ENCODE peak calls at places on chromosomes 1 and 21, in eight cellular contexts. One of them, this sample, is unnamed. For H3K4me1, the result is how much of the 10 kb centered on the place peaks cover.

GRCh38 chr1:218494449-218494852 is 149.3 kb downstream of the TGFB2 start:
- DNase-seq in IMR-90: no peak
- DNase-seq in MM.1S: peak
- DNase-seq in Karpas-422: no peak
- DNase-seq in aorta: no peak
- DNase-seq in A673: no peak
- DNase-seq in CD4-positive, alpha-beta memory T cell: no peak
- DNase-seq in esophagus muscularis mucosa: no peak
- DNase-seq in this sample: no peak

GRCh38 chr1:228006034-228006792 is 585 bp upstream of the WNT3A start:
- DNase-seq in IMR-90: no peak
- DNase-seq in MM.1S: no peak
- DNase-seq in Karpas-422: no peak
- DNase-seq in aorta: peak
- DNase-seq in A673: no peak
- DNase-seq in CD4-positive, alpha-beta memory T cell: no peak
- DNase-seq in esophagus muscularis mucosa: peak
- DNase-seq in this sample: no peak

GRCh38 chr1:230291731-230292620 is 134.2 kb downstream of the PGBD5 start:
- DNase-seq in IMR-90: no peak
- DNase-seq in MM.1S: no peak
- DNase-seq in Karpas-422: no peak
- DNase-seq in aorta: peak
- DNase-seq in A673: no peak
- DNase-seq in CD4-positive, alpha-beta memory T cell: no peak
- DNase-seq in esophagus muscularis mucosa: no peak
- DNase-seq in this sample: peak

GRCh38 chr1:223504741-223505140 is 111.5 kb downstream of the CCDC185 start:
- DNase-seq in IMR-90: peak
- DNase-seq in MM.1S: no peak
- DNase-seq in Karpas-422: no peak
- DNase-seq in aorta: no peak
- DNase-seq in A673: peak
- DNase-seq in CD4-positive, alpha-beta memory T cell: no peak
- DNase-seq in esophagus muscularis mucosa: no peak
- DNase-seq in this sample: no peak

GRCh38 chr1:165595561-165595960 is 35.5 kb upstream of the MGST3 start:
- DNase-seq in IMR-90: peak
- DNase-seq in MM.1S: no peak
- DNase-seq in Karpas-422: no peak
- DNase-seq in aorta: no peak
- DNase-seq in A673: no peak
- DNase-seq in CD4-positive, alpha-beta memory T cell: no peak
- DNase-seq in esophagus muscularis mucosa: no peak
- DNase-seq in this sample: no peak

GRCh38 chr21:24436236-24436635 is 1171.0 kb downstream of the MRPL39 start:
- DNase-seq in IMR-90: no peak
- DNase-seq in MM.1S: peak
- DNase-seq in Karpas-422: no peak
- DNase-seq in aorta: no peak
- DNase-seq in A673: no peak
- DNase-seq in CD4-positive, alpha-beta memory T cell: no peak
- DNase-seq in esophagus muscularis mucosa: no peak
- DNase-seq in this sample: no peak

GRCh38 chr1:235809949-235810348 is 56.8 kb downstream of the LYST start:
- DNase-seq in IMR-90: peak
- DNase-seq in MM.1S: no peak
- DNase-seq in Karpas-422: no peak
- DNase-seq in aorta: no peak
- DNase-seq in A673: no peak
- DNase-seq in CD4-positive, alpha-beta memory T cell: no peak
- DNase-seq in esophagus muscularis mucosa: no peak
- DNase-seq in this sample: no peak

GRCh38 chr1:143689781-143690180 is 282.0 kb downstream of the FAM72C start:
- DNase-seq in IMR-90: no peak
- DNase-seq in MM.1S: no peak
- DNase-seq in Karpas-422: no peak
- DNase-seq in aorta: no peak
- DNase-seq in A673: no peak
- DNase-seq in CD4-positive, alpha-beta memory T cell: no peak
- DNase-seq in esophagus muscularis mucosa: no peak
- DNase-seq in this sample: no peak

GRCh38 chr1:16716691-16717173 is 23.6 kb upstream of the RNU1-4 start:
- DNase-seq in IMR-90: no peak
- DNase-seq in MM.1S: no peak
- DNase-seq in Karpas-422: peak
- DNase-seq in aorta: peak
- DNase-seq in A673: no peak
- DNase-seq in CD4-positive, alpha-beta memory T cell: no peak
- DNase-seq in esophagus muscularis mucosa: peak
- DNase-seq in this sample: peak

GRCh38 chr1:226820935-226821718 is 49.3 kb upstream of the PSEN2 start:
- DNase-seq in IMR-90: peak
- DNase-seq in MM.1S: no peak
- DNase-seq in Karpas-422: no peak
- DNase-seq in aorta: peak
- DNase-seq in A673: no peak
- DNase-seq in CD4-positive, alpha-beta memory T cell: no peak
- DNase-seq in esophagus muscularis mucosa: peak
- DNase-seq in this sample: no peak

GRCh38 chr1:58848818-58849411 is 65.1 kb upstream of the JUN start:
- DNase-seq in IMR-90: peak
- DNase-seq in MM.1S: no peak
- DNase-seq in Karpas-422: no peak
- DNase-seq in aorta: peak
- DNase-seq in A673: peak
- DNase-seq in CD4-positive, alpha-beta memory T cell: no peak
- DNase-seq in esophagus muscularis mucosa: no peak
- DNase-seq in this sample: peak

GRCh38 chr1:202150607-202151006 is 6.1 kb upstream of the ARL8A start:
- DNase-seq in IMR-90: no peak
- DNase-seq in MM.1S: no peak
- DNase-seq in Karpas-422: no peak
- DNase-seq in aorta: no peak
- DNase-seq in A673: no peak
- DNase-seq in CD4-positive, alpha-beta memory T cell: no peak
- DNase-seq in esophagus muscularis mucosa: no peak
- DNase-seq in this sample: no peak

GRCh38 chr1:156308078-156308477 is 9.0 kb upstream of the VHLL start:
- DNase-seq in IMR-90: peak
- DNase-seq in MM.1S: no peak
- DNase-seq in Karpas-422: no peak
- DNase-seq in aorta: no peak
- DNase-seq in A673: no peak
- DNase-seq in CD4-positive, alpha-beta memory T cell: no peak
- DNase-seq in esophagus muscularis mucosa: no peak
- DNase-seq in this sample: no peak

GRCh38 chr1:43981135-43981491 is 2.1 kb downstream of the B4GALT2 start:
- DNase-seq in IMR-90: no peak
- DNase-seq in MM.1S: no peak
- DNase-seq in Karpas-422: no peak
- DNase-seq in aorta: peak
- DNase-seq in A673: no peak
- DNase-seq in CD4-positive, alpha-beta memory T cell: no peak
- DNase-seq in esophagus muscularis mucosa: no peak
- DNase-seq in this sample: no peak

GRCh38 chr1:64516301-64516700 is 46.4 kb downstream of the CACHD1 start:
- DNase-seq in IMR-90: no peak
- DNase-seq in MM.1S: no peak
- DNase-seq in Karpas-422: no peak
- DNase-seq in aorta: no peak
- DNase-seq in A673: no peak
- DNase-seq in CD4-positive, alpha-beta memory T cell: no peak
- DNase-seq in esophagus muscularis mucosa: no peak
- DNase-seq in this sample: no peak

GRCh38 chr1:147504801-147505303 is 36.4 kb upstream of the BCL9 start:
- DNase-seq in IMR-90: peak
- DNase-seq in MM.1S: no peak
- DNase-seq in Karpas-422: no peak
- DNase-seq in aorta: no peak
- DNase-seq in A673: peak
- DNase-seq in CD4-positive, alpha-beta memory T cell: no peak
- DNase-seq in esophagus muscularis mucosa: no peak
- DNase-seq in this sample: no peak

GRCh38 chr1:43302226-43302625 is 1.4 kb downstream of the TIE1 start:
- DNase-seq in IMR-90: no peak
- DNase-seq in MM.1S: no peak
- DNase-seq in Karpas-422: no peak
- DNase-seq in aorta: no peak
- DNase-seq in A673: no peak
- DNase-seq in CD4-positive, alpha-beta memory T cell: no peak
- DNase-seq in esophagus muscularis mucosa: no peak
- DNase-seq in this sample: no peak

GRCh38 chr1:151905070-151905442 is 4.3 kb downstream of the THEM4 start:
- DNase-seq in IMR-90: no peak
- DNase-seq in MM.1S: no peak
- DNase-seq in Karpas-422: no peak
- DNase-seq in aorta: no peak
- DNase-seq in A673: no peak
- DNase-seq in CD4-positive, alpha-beta memory T cell: peak
- DNase-seq in esophagus muscularis mucosa: no peak
- DNase-seq in this sample: no peak

GRCh38 chr21:32921632-32922230 is 104.0 kb upstream of the OLIG2 start:
- DNase-seq in IMR-90: peak
- DNase-seq in MM.1S: peak
- DNase-seq in Karpas-422: peak
- DNase-seq in aorta: no peak
- DNase-seq in A673: peak
- DNase-seq in CD4-positive, alpha-beta memory T cell: peak
- DNase-seq in esophagus muscularis mucosa: no peak
- DNase-seq in this sample: peak

GRCh38 chr1:182357177-182357576 is 34.4 kb downstream of the GLUL start:
- DNase-seq in IMR-90: no peak
- DNase-seq in MM.1S: no peak
- DNase-seq in Karpas-422: no peak
- DNase-seq in aorta: no peak
- DNase-seq in A673: no peak
- DNase-seq in CD4-positive, alpha-beta memory T cell: no peak
- DNase-seq in esophagus muscularis mucosa: no peak
- DNase-seq in this sample: no peak

GRCh38 chr1:41917835-41918449 is 780 bp downstream of the HIVEP3 start:
- DNase-seq in IMR-90: peak
- DNase-seq in MM.1S: peak
- DNase-seq in Karpas-422: no peak
- DNase-seq in aorta: no peak
- DNase-seq in A673: peak
- DNase-seq in CD4-positive, alpha-beta memory T cell: peak
- DNase-seq in esophagus muscularis mucosa: peak
- DNase-seq in this sample: peak

GRCh38 chr1:175072131-175072941 is 4.7 kb downstream of the TNN start:
- DNase-seq in IMR-90: peak
- DNase-seq in MM.1S: peak
- DNase-seq in Karpas-422: no peak
- DNase-seq in aorta: no peak
- DNase-seq in A673: peak
- DNase-seq in CD4-positive, alpha-beta memory T cell: no peak
- DNase-seq in esophagus muscularis mucosa: peak
- DNase-seq in this sample: no peak

GRCh38 chr21:37658121-37658993 is 257.9 kb downstream of the KCNJ6 start:
- DNase-seq in IMR-90: no peak
- DNase-seq in MM.1S: no peak
- DNase-seq in Karpas-422: no peak
- DNase-seq in aorta: no peak
- DNase-seq in A673: no peak
- DNase-seq in CD4-positive, alpha-beta memory T cell: no peak
- DNase-seq in esophagus muscularis mucosa: no peak
- DNase-seq in this sample: no peak
- H3K27ac ChIP-seq in IMR-90: no peak
- H3K27ac ChIP-seq in MM.1S: no peak
- H3K27ac ChIP-seq in Karpas-422: no peak
- H3K27ac ChIP-seq in aorta: no peak
- H3K27ac ChIP-seq in A673: no peak
- H3K27ac ChIP-seq in CD4-positive, alpha-beta memory T cell: no peak
- H3K27ac ChIP-seq in esophagus muscularis mucosa: peak
- H3K27ac ChIP-seq in this sample: peak

DNA sequence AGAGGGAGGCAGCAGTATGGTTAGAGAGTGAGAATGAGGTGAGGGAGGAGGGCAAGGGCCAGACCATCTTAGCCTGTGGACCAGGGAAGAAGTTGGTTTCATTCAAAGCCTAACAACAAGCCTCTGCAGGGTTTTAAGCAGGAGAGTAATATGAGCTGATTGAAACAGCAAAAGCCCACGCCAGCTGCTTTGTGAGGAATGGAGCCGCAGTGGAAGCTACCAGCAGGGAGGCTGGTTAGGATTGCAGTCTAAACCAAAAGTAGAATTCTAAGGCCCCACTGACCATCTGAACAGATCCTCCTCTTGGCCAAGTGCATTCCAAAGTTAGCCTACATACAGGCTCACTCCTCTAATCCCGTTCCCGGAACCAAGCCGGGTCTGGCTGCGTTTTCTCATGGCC is 44.8 kb downstream of the OLFML3 start:
- DNase-seq in IMR-90: no peak
- DNase-seq in MM.1S: no peak
- DNase-seq in Karpas-422: no peak
- DNase-seq in aorta: no peak
- DNase-seq in A673: peak
- DNase-seq in CD4-positive, alpha-beta memory T cell: no peak
- DNase-seq in esophagus muscularis mucosa: no peak
- DNase-seq in this sample: no peak
- H3K4me1 ChIP-seq in IMR-90: under half
- H3K4me1 ChIP-seq in MM.1S: under half
- H3K4me1 ChIP-seq in Karpas-422: under half
- H3K4me1 ChIP-seq in aorta: under half
- H3K4me1 ChIP-seq in A673: under half
- H3K4me1 ChIP-seq in CD4-positive, alpha-beta memory T cell: under half
- H3K4me1 ChIP-seq in esophagus muscularis mucosa: under half
- H3K4me1 ChIP-seq in this sample: under half

GRCh38 chr1:178599087-178599486 is 86.2 kb downstream of the TEX35 start:
- DNase-seq in IMR-90: no peak
- DNase-seq in MM.1S: no peak
- DNase-seq in Karpas-422: peak
- DNase-seq in aorta: no peak
- DNase-seq in A673: no peak
- DNase-seq in CD4-positive, alpha-beta memory T cell: no peak
- DNase-seq in esophagus muscularis mucosa: no peak
- DNase-seq in this sample: no peak

GRCh38 chr1:178587975-178588374 is 75.1 kb downstream of the TEX35 start:
- DNase-seq in IMR-90: no peak
- DNase-seq in MM.1S: no peak
- DNase-seq in Karpas-422: no peak
- DNase-seq in aorta: no peak
- DNase-seq in A673: no peak
- DNase-seq in CD4-positive, alpha-beta memory T cell: no peak
- DNase-seq in esophagus muscularis mucosa: no peak
- DNase-seq in this sample: no peak

GRCh38 chr1:178594133-178594532 is 81.2 kb downstream of the TEX35 start:
- DNase-seq in IMR-90: no peak
- DNase-seq in MM.1S: no peak
- DNase-seq in Karpas-422: no peak
- DNase-seq in aorta: no peak
- DNase-seq in A673: no peak
- DNase-seq in CD4-positive, alpha-beta memory T cell: no peak
- DNase-seq in esophagus muscularis mucosa: no peak
- DNase-seq in this sample: no peak

GRCh38 chr1:178593526-178593925 is 80.6 kb downstream of the TEX35 start:
- DNase-seq in IMR-90: no peak
- DNase-seq in MM.1S: no peak
- DNase-seq in Karpas-422: no peak
- DNase-seq in aorta: no peak
- DNase-seq in A673: no peak
- DNase-seq in CD4-positive, alpha-beta memory T cell: no peak
- DNase-seq in esophagus muscularis mucosa: no peak
- DNase-seq in this sample: no peak
- H3K4me3 ChIP-seq in IMR-90: no peak
- H3K4me3 ChIP-seq in MM.1S: no peak
- H3K4me3 ChIP-seq in Karpas-422: no peak
- H3K4me3 ChIP-seq in aorta: no peak
- H3K4me3 ChIP-seq in A673: no peak
- H3K4me3 ChIP-seq in CD4-positive, alpha-beta memory T cell: no peak
- H3K4me3 ChIP-seq in esophagus muscularis mucosa: no peak
- H3K4me3 ChIP-seq in this sample: no peak

GRCh38 chr1:61182049-61182448 is 99.7 kb downstream of the NFIA start:
- DNase-seq in IMR-90: peak
- DNase-seq in MM.1S: no peak
- DNase-seq in Karpas-422: no peak
- DNase-seq in aorta: no peak
- DNase-seq in A673: no peak
- DNase-seq in CD4-positive, alpha-beta memory T cell: no peak
- DNase-seq in esophagus muscularis mucosa: no peak
- DNase-seq in this sample: no peak
- H3K27ac ChIP-seq in IMR-90: no peak
- H3K27ac ChIP-seq in MM.1S: no peak
- H3K27ac ChIP-seq in Karpas-422: no peak
- H3K27ac ChIP-seq in aorta: no peak
- H3K27ac ChIP-seq in A673: no peak
- H3K27ac ChIP-seq in CD4-positive, alpha-beta memory T cell: no peak
- H3K27ac ChIP-seq in esophagus muscularis mucosa: peak
- H3K27ac ChIP-seq in this sample: no peak